ENCODE peak calls at places on chromosomes 3 and 15, in nine cellular contexts. Q, K, Y, B, U, J, F, C and R are unnamed samples.

GRCh38 chr3:144444061-144444460 is 472.4 kb downstream of the DIPK2A start:
- DNase-seq in Y (no peak), Q (no peak), C (no peak), K (no peak), J (no peak), F (no peak), B (no peak), U (no peak), R (no peak)

GRCh38 chr3:5155241-5155640 is 32.3 kb upstream of the EDEM1 start:
- DNase-seq in B (no peak), C (no peak), F (no peak), U (no peak), Y (no peak), K (no peak), J (no peak), Q (no peak), R (no peak)

GRCh38 chr15:73575636-73576247 is 57.4 kb downstream of the NPTN start:
- DNase-seq in C (no peak), B (no peak), K (peak; percentile 78), Y (no peak), Q (no peak), J (peak; percentile 56), U (peak; percentile 67), F (peak; percentile 71), R (no peak)

GRCh38 chr3:94176886-94177285 is 114.0 kb downstream of the NSUN3 start:
- DNase-seq in C (no peak), F (no peak), B (no peak), J (no peak), Y (no peak), K (no peak), Q (no peak), U (no peak), R (no peak)

GRCh38 chr15:87268675-87269074 is 987.9 kb downstream of the NTRK3 start:
- DNase-seq in C (no peak), F (no peak), B (no peak), Y (no peak), K (no peak), U (no peak), J (no peak), Q (no peak), R (no peak)

GRCh38 chr15:42716626-42717025 is 20.3 kb downstream of the CDAN1 start:
- DNase-seq in Q (no peak), Y (no peak), K (peak; percentile 4), U (no peak), F (no peak), B (no peak), C (no peak), J (no peak), R (no peak)

GRCh38 chr3:123229145-123229544 is 27.4 kb downstream of the SEC22A start:
- DNase-seq in U (no peak), K (no peak), J (no peak), F (no peak), C (no peak), Y (no peak), Q (no peak), B (peak; percentile 0), R (no peak)

GRCh38 chr3:42014949-42015533 is 53.1 kb upstream of the ULK4 start:
- DNase-seq in B (peak; percentile 33), U (peak; percentile 77), C (no peak), F (peak; percentile 42), J (peak; percentile 68), Y (no peak), Q (peak; percentile 90), K (peak; percentile 37), R (peak; percentile 84)

GRCh38 chr3:57592306-57592705 is 4.8 kb downstream of the ARF4 start:
- DNase-seq in B (no peak), C (no peak), F (no peak), Q (no peak), J (no peak), K (no peak), U (no peak), Y (no peak), R (no peak)

GRCh38 chr3:57597240-57597972 is at the start of gene ARF4:
- DNase-seq in Q (peak; percentile 100), Y (peak; percentile 100), U (peak; percentile 100), K (peak; percentile 99), J (peak; percentile 100), C (peak; percentile 96), B (peak; percentile 98), F (peak; percentile 100), R (peak; percentile 99)

GRCh38 chr3:57596495-57597239 is 477 bp downstream of the ARF4 start:
- DNase-seq in C (peak; percentile 33), J (peak; percentile 81), Q (peak; percentile 96), Y (peak; percentile 93), K (peak; percentile 87), F (peak; percentile 87), U (peak; percentile 90), B (peak; percentile 65), R (peak; percentile 93)

GRCh38 chr3:57594144-57594543 is 3.0 kb downstream of the ARF4 start:
- DNase-seq in J (no peak), U (no peak), F (no peak), K (no peak), Y (no peak), Q (no peak), C (no peak), B (no peak), R (no peak)

GRCh38 chr3:57594576-57594975 is 2.6 kb downstream of the ARF4 start:
- DNase-seq in K (no peak), J (no peak), U (no peak), F (no peak), Y (no peak), Q (no peak), B (no peak), C (no peak), R (no peak)
- H3K4me3 ChIP-seq in K (peak overlapping the region; percentile 82), J (peak overlapping the region; percentile 90), U (peak overlapping the region; percentile 87), F (no peak overlapping the region), Y (peak overlapping the region; percentile 72), Q (no peak overlapping the region), B (peak overlapping the region; percentile 85), C (peak overlapping the region; percentile 84), R (peak overlapping the region; percentile 86)

DNA sequence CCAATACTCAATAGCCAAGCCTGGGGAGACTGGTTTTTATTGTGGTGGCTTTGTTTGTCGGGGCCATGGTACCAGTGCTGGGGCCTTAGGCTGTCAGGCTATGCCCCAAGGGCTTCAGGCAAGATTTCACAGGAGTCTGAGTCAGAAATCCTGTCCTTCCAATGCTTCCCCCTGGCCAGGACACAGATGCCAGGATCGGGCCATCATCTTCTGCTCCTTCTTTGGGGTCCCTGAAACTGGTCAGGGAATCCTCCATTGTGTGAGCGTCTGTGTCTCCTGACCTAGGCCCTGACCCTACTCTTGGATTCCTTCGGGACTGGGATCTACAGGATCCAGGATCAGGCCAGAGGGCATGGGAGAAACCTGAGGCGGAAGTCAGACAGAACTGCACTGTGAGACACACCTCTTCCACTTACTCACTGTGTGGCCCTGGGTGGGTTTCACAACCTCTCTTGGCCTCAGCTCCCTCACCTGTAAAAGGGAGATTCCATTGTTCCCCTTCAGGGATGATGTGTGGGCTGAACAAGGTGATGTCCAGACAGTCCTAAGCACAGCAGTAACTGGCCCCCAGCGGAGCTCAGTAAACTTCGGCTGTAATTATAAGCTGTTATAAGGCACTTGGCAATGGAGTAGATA is 292.7 kb downstream of the UACA start:
- DNase-seq in F (no peak), C (no peak), B (no peak), K (no peak), Y (no peak), Q (no peak), J (no peak), U (no peak), R (no peak)
- TF ChIP-seq POLR2A in F (no peak), C (no peak), B (no peak), K (no peak), Y (no peak), Q (no peak), J (no peak), U (no peak), R (no peak)

DNA sequence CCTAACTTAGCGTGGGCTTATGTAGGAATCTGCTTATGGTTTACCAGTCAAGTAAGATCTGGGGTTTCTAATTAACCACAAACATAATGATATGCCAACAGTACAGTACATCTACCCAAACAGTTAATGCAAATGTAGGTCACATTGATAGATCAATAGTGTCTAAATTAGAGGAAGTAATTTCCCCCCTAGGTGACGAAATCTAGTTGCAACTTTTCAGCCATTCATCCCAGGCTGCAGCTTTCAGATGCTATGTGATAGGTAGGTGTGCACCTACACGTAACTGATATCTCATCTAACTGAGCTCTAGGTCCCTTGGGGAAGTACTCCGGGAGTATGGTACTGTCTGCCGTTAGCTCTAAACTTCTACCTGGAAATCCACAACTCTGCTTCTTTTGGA is 57.2 kb downstream of the CRTC3 start:
- DNase-seq in Q (no peak), C (no peak), K (no peak), F (no peak), J (no peak), B (no peak), Y (no peak), U (no peak), R (no peak)
- TF ChIP-seq CTCF in Q (no peak), C (no peak), K (no peak), F (no peak), J (no peak), B (no peak), Y (no peak), U (no peak), R (no peak)

GRCh38 chr3:9899289-9899791 is 3.3 kb upstream of the IL17RE start:
- DNase-seq in Q (no peak), U (no peak), B (no peak), C (no peak), Y (no peak), F (no peak), J (no peak), K (no peak), R (no peak)

GRCh38 chr3:9901967-9902366 is 681 bp upstream of the IL17RE start:
- DNase-seq in F (no peak), U (no peak), K (no peak), Q (no peak), J (no peak), Y (no peak), B (no peak), C (no peak), R (no peak)

GRCh38 chr3:9903904-9904303 is 1.3 kb downstream of the IL17RE start:
- DNase-seq in K (peak; percentile 49), U (no peak), C (no peak), F (peak; percentile 39), J (no peak), Q (no peak), Y (no peak), B (no peak), R (no peak)

GRCh38 chr3:9903238-9903624 is 583 bp downstream of the IL17RE start:
- DNase-seq in U (no peak), C (no peak), F (no peak), B (no peak), J (no peak), Y (no peak), K (no peak), Q (no peak), R (no peak)

DNA sequence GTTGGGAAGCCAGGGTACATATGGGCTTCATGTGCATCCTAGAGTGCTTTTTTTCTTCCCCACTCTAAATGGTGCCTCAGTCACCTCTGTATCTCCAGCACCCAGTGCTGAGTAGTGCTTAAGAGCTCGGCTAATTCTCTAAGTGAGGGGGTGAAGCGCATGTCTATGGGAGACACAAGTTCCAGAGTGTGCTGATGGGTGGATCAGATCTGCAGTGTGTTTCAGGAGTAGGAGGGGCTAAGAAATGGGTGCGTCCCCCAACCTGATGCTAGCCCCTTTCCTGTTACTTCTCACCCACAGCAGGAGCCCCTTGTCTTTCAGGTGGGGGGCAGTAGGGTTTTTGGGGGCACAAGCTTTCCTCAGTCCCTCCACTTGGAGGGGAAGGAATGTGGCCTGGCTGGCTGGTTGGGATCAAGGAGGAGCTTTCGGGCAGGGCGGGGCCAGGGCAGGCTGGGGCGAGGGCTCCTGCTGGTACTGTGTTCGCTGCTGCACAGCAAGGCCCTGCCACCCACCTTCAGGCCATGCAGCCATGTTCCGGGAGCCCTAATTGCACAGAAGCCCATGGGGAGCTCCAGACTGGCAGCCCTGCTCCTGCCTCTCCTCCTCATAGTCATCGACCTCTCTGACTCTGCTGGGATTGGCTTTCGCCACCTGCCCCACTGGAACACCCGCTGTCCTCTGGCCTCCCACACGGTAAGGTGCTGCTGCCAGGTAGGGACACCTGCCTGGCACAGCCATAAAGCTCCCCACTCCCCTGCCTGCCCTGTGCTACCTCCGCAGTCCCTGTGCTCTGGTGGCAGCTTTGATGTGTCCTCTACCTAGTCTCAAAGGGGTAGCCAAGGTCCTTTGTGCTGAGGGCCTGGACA is at the start of gene IL17RE:
- DNase-seq in C (no peak), K (peak; percentile 80), B (peak; percentile 66), U (no peak), J (no peak), F (peak; percentile 70), Q (peak; percentile 93), Y (peak; percentile 87), R (peak; percentile 73)
- H3K4me3 ChIP-seq in C (no peak within 1 kb of the TSS), K (peak within 1 kb of the TSS; percentile 27), B (no peak within 1 kb of the TSS), U (peak within 1 kb of the TSS; percentile 33), J (no peak within 1 kb of the TSS), F (no peak within 1 kb of the TSS), Q (peak within 1 kb of the TSS; percentile 15), Y (peak within 1 kb of the TSS; percentile 55), R (peak within 1 kb of the TSS; percentile 53)